ENCODE peak calls at places on chromosomes 7 and 10, in four cellular contexts. Z is neural progenitor cell, N is astrocyte of the spinal cord, W is stomach. L is an unnamed sample.
A peak's percentile ranks its signal among the peaks of the same experiment; 100 is the strongest.

GRCh38 chr10:132266594-132267161 is 41.1 kb downstream of the STK32C start:
- DNase-seq in Z (no peak), N (no peak), W (no peak), L (no peak)

GRCh38 chr10:96570983-96571964 is 15.5 kb downstream of the TM9SF3 start:
- DNase-seq in W (no peak), Z (no peak), N (no peak), L (no peak)

GRCh38 chr7:49014870-49015269 is 90.5 kb downstream of the CDC14C start:
- DNase-seq in W (no peak), N (no peak), Z (no peak), L (no peak)

GRCh38 chr7:66845382-66846095 is 75.5 kb upstream of the TMEM248 start:
- DNase-seq in W (no peak), Z (no peak), N (no peak), L (no peak)

GRCh38 chr10:13195016-13195415 is 33.7 kb downstream of the MCM10 start:
- DNase-seq in Z (no peak), W (no peak), N (no peak), L (no peak)

GRCh38 chr10:7647062-7647664 is 19.6 kb downstream of the ITIH5 start:
- DNase-seq in W (no peak), N (no peak), Z (no peak), L (no peak)

GRCh38 chr10:70779685-70780369 is 5.3 kb downstream of the TBATA start:
- DNase-seq in N (no peak), Z (no peak), W (no peak), L (peak; percentile 10)

GRCh38 chr10:7666253-7667023 is at the start of gene ITIH5:
- DNase-seq in W (no peak), Z (peak; percentile 49), N (no peak), L (no peak)

GRCh38 chr7:157282141-157282801 is 54.5 kb upstream of the DNAJB6 start:
- DNase-seq in W (no peak), Z (no peak), N (no peak), L (no peak)

GRCh38 chr10:116708386-116708785 is 34.0 kb downstream of the HSPA12A start:
- DNase-seq in Z (no peak), N (no peak), W (no peak), L (peak; percentile 55)

GRCh38 chr7:36961097-36961496 is 236.8 kb upstream of the AOAH start:
- DNase-seq in Z (no peak), N (no peak), W (no peak), L (no peak)

GRCh38 chr10:125008689-125009579 is 67.0 kb downstream of the ZRANB1 start:
- DNase-seq in W (peak; percentile 58), Z (peak; percentile 63), N (no peak), L (no peak)
- TF ChIP-seq CTCF in W (no peak), Z (peak; percentile 20), N (no peak), L (no peak)

GRCh38 chr7:1883834-1884582 is 213.9 kb downstream of the ELFN1 start:
- DNase-seq in W (no peak), Z (peak; percentile 45), N (no peak), L (no peak)
- H3K4me3 ChIP-seq in W (no peak overlapping the region), Z (no peak overlapping the region), N (no peak overlapping the region), L (no peak overlapping the region)

GRCh38 chr10:86373251-86373650 is 6.7 kb upstream of the GRID1 start:
- DNase-seq in Z (no peak), W (no peak), N (no peak), L (no peak)

GRCh38 chr10:86375204-86375603 is 8.6 kb upstream of the GRID1 start:
- DNase-seq in W (no peak), N (no peak), Z (no peak), L (no peak)

GRCh38 chr10:86373828-86374227 is 7.2 kb upstream of the GRID1 start:
- DNase-seq in W (peak; percentile 20), N (no peak), Z (no peak), L (no peak)

GRCh38 chr10:86376403-86376802 is 9.8 kb upstream of the GRID1 start:
- DNase-seq in N (no peak), W (no peak), Z (no peak), L (no peak)

DNA sequence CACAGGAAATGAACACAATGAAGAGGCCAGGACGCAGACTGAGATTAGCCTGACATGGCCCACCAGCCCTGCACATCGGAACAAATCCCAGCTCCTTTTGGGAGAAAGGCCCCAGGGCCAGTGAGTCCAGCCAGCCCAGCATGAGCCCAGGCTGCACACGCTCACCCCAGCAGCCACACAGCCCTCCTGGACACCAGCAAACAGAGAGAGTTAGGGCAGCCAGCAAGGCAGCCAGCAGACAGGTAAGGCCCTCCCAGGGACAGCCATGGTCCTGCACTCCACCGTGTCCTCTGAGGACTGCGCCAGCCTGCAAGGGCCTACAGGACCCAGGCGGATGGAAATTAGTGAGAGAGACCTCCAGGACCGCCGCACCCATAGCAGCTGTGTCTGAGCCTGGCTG is 8.1 kb upstream of the GRID1 start:
- DNase-seq in W (peak; percentile 23), N (no peak), Z (no peak), L (no peak)
- TF ChIP-seq CTCF in W (no peak), N (no peak), Z (no peak), L (no peak)

DNA sequence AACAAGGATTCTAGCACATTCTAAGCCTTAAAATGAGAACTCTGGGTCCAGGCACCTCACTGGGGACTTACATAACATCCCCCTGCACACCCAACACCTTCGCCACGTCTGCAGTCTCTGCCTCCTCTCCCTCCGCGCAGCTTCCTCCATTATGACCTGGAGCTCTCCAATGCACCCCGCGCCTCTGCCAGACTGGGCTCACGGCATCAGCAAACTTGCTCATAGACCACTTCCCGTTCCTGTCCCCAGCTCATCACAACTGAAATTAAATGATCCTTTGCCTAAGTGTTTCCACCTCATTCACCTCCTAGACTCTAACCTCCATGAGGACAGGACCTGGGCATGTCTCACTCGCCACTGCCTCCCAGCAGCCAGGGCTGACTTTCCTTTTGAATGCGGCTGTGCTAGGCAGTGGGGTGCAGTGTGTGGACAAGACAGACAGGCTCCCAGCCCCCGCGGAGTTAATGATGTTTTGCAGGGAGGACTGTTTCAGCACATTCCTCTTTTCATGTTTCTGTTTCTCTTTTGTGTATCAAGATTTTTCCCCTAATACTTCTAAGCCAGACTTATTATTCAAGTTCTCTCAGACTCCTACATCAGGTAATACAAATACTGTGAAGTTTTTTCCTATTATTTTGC is 18.8 kb downstream of the CHST15 start:
- DNase-seq in N (no peak), Z (no peak), W (no peak), L (peak; percentile 41)
- H3K4me3 ChIP-seq in N (no peak overlapping the region), Z (peak overlapping the region; percentile 2), W (no peak overlapping the region), L (no peak overlapping the region)

DNA sequence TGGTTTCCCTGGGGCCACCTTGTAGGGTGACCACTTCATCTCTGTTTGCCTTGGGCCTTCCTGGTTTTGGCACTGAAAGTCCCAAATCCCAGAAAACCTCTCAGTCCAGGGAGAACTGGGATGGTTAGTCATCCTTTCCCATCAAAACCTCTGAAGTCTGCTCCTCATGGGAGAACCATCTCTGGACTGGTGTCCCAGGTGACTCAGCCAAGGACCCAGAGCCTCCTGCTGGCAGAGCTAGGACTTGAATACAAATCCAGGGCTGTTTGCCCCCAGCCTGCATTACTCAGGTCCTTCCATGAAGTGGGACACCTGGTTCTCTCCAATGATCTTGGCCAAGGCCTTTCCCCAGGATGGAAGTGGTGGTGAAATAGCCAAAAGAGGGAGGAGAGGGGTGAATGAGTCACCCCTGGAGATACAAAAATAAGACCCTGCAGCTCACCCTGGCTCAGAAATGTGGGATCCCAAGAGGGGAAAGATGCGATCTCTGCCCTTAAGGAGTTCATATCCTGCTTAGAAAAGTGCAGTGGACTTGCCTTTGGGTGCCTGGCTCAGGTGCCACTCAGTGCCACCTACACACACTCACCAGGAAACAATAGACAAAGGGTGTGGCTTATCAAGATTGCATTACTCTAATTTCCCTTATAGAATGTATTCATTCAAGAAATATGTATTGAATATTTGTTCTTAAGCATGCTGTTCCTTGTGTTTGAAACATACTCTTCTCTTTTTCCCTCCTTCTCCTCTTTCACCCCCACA is 22.0 kb downstream of the ADRA2A start:
- DNase-seq in W (no peak), Z (no peak), N (no peak), L (no peak)
- TF ChIP-seq CTCF in W (no peak), Z (no peak), N (peak; percentile 12), L (peak; percentile 10)

DNA sequence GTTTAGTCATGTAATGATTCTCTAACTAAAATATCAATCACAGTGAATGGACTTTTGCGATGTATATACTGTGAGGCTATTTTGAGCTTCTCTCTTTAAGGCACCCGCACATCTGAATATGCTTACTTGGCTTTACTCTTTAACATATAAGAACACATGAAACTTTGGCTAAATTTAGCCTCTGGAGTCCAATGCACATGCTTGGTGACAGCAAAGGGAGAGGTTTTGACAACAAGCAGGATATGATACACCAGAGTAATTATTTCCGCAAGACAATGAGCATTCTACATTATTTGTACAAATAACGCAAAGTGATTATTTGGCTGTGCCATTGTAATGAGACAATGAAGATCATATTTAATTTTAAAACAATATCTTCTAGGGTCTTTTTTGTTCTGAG is 72.4 kb downstream of the ARID5B start:
- DNase-seq in W (no peak), N (no peak), Z (no peak), L (no peak)
- H3K4me3 ChIP-seq in W (no peak overlapping the region), N (no peak overlapping the region), Z (no peak overlapping the region), L (no peak overlapping the region)

DNA sequence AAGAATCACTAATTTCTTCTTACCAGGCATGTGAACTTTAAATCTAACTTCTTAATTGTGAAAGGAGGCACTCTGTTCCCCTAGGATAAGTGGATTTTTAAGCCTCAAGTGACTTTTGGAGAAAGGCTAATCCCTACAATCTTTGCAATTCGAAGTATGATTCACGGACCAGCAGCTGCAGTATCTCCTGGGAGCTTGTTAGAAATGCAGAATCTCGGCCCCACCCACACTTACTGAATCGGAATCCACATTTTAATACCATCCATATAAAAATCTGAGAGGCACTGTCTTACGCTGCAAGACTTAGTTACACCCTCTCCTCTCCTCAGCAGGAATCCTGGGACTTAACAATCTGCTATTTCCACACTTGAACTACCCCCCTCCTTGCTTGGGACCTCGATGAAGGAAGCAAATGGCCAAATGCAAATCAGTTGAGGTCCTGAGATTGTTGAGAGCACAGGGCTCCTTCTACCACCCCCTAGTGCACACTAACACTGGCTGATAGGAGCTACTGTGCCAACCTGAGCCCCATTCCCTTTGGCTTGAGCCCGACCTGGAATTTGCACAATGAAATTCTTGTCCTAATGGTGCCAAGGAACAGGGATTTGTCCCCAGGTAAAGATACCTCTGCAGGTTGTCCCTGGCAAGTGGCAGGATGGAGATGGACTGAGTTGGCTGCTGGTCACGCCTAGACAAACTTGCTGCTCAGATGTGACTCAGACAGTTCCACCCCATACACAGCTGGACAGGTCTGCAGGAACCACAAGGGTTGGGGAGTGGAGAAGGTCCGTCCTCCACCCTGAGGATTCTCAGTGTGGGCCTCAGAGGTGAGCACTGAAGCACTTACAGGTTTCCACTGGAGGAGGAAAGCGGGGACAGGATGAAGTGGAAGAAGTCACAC is 20.8 kb downstream of the ITPRIP start:
- DNase-seq in N (no peak), Z (no peak), W (no peak), L (peak; percentile 94)
- TF ChIP-seq CTCF in N (no peak), Z (no peak), W (no peak), L (no peak)

GRCh38 chr10:20257422-20257821 is 441.2 kb downstream of the PLXDC2 start:
- DNase-seq in Z (no peak), N (no peak), W (no peak), L (no peak)
- H3K4me3 ChIP-seq in Z (no peak overlapping the region), N (no peak overlapping the region), W (no peak overlapping the region), L (no peak overlapping the region)

DNA sequence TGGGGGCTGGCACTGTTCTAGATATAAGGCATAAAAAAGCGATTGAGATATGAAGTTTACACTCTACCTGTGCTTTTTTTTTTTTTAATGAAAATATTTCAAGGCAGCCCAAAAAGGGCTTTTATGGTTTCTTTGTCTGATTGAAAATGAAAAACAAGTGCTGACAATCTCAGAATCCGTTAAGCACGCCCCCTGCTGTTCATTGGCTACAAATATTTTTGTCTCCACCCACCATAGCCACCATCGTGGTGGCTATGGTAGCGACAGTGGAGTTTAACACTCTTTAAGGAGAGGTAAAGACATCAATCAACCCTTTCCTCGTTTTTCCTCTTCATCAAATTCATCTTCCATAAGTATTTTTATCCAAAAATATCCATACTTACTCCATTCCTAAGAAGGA is 94.2 kb downstream of the CD36 start:
- DNase-seq in W (no peak), N (no peak), Z (peak; percentile 20), L (no peak)
- TF ChIP-seq CTCF in W (no peak), N (peak; percentile 16), Z (peak; percentile 51), L (peak; percentile 36)